ENCODE peak calls at places on chromosome 12, in ten cellular contexts. Y, G, E, N, Q, D, W, P, R and B are unnamed samples.

GRCh38 chr12:101298426-101298825 is 18.5 kb downstream of the UTP20 start:
- DNase-seq in N (peak; percentile 87), Y (no peak), R (no peak), P (no peak), W (no peak), E (peak; percentile 87), G (no peak), D (peak; percentile 75), Q (peak; percentile 83), B (no peak)

GRCh38 chr12:5441497-5442236 is 9.8 kb downstream of the NTF3 start:
- DNase-seq in P (no peak), R (no peak), Q (peak; percentile 70), N (peak; percentile 69), D (peak; percentile 44), Y (no peak), G (no peak), W (no peak), E (no peak), B (no peak)

GRCh38 chr12:131959641-131960589 is 10.2 kb downstream of the EP400 start:
- DNase-seq in Y (no peak), N (no peak), G (no peak), D (no peak), E (no peak), R (no peak), W (no peak), P (no peak), Q (no peak), B (no peak)

GRCh38 chr12:124828264-124829007 is 35.2 kb downstream of the SCARB1 start:
- DNase-seq in G (peak; percentile 95), R (no peak), P (no peak), D (peak; percentile 72), Y (no peak), N (peak; percentile 95), Q (peak; percentile 79), E (no peak), W (no peak), B (no peak)

GRCh38 chr12:71791473-71792150 is 36.9 kb downstream of the RAB21 start:
- DNase-seq in G (no peak), R (no peak), Y (no peak), P (no peak), Q (no peak), W (no peak), D (no peak), E (no peak), N (no peak), B (no peak)

GRCh38 chr12:91380651-91381050 is 198.0 kb upstream of the DCN start:
- DNase-seq in G (no peak), D (no peak), Q (peak; percentile 26), N (no peak), R (no peak), P (no peak), Y (no peak), W (no peak), E (no peak), B (no peak)

GRCh38 chr12:2284321-2284813 is 231.6 kb downstream of the CACNA1C start:
- DNase-seq in D (no peak), G (no peak), Y (no peak), Q (peak; percentile 91), W (no peak), E (peak; percentile 85), N (no peak), P (no peak), R (no peak), B (no peak)

GRCh38 chr12:131640436-131640969 is 70.4 kb upstream of the SFSWAP start:
- DNase-seq in D (no peak), R (no peak), Q (no peak), W (no peak), E (no peak), P (no peak), G (no peak), Y (no peak), N (no peak), B (no peak)

GRCh38 chr12:43551271-43551970 is 582 bp downstream of the ADAMTS20 start:
- DNase-seq in D (no peak), Y (no peak), E (peak; percentile 1), Q (peak; percentile 2), G (no peak), R (peak; percentile 75), N (no peak), W (peak; percentile 17), P (no peak), B (no peak)

GRCh38 chr12:15131462-15131861 is 89.8 kb downstream of the RERG start:
- DNase-seq in N (no peak), Q (peak; percentile 80), E (peak; percentile 71), D (peak; percentile 72), W (no peak), G (peak; percentile 11), P (no peak), Y (no peak), R (no peak), B (no peak)

GRCh38 chr12:132003846-132004245 is 54.1 kb downstream of the EP400 start:
- DNase-seq in N (no peak), P (no peak), Y (no peak), E (peak; percentile 9), Q (peak; percentile 73), G (no peak), R (no peak), D (no peak), W (no peak), B (no peak)

GRCh38 chr12:46400406-46400805 is 27.8 kb upstream of the SLC38A2 start:
- DNase-seq in R (no peak), P (no peak), Q (peak; percentile 88), N (peak; percentile 76), Y (no peak), E (peak; percentile 39), W (no peak), G (no peak), D (no peak), B (no peak)

GRCh38 chr12:73418541-73418940 is 1119.1 kb upstream of the ATXN7L3B start:
- DNase-seq in R (no peak), Y (no peak), G (no peak), W (no peak), Q (no peak), D (no peak), N (no peak), P (no peak), E (no peak), B (no peak)

GRCh38 chr12:87678453-87678852 is 350.7 kb downstream of the C12orf50 start:
- DNase-seq in N (peak; percentile 29), E (peak; percentile 78), G (no peak), R (no peak), Q (peak; percentile 48), P (no peak), Y (no peak), D (peak; percentile 61), W (no peak), B (no peak)

GRCh38 chr12:98418357-98419075 is 96.9 kb upstream of the TMPO start:
- DNase-seq in P (no peak), R (peak; percentile 60), Y (no peak), D (peak; percentile 92), W (peak; percentile 82), G (peak; percentile 55), Q (peak; percentile 99), N (peak; percentile 68), E (peak; percentile 95), B (peak; percentile 75)

GRCh38 chr12:52160200-52160599 is 31.6 kb downstream of the KRT80 start:
- DNase-seq in W (no peak), Y (no peak), R (no peak), D (no peak), P (no peak), E (no peak), Q (no peak), G (no peak), N (peak; percentile 34), B (no peak)
- H3K27ac ChIP-seq in W (no peak overlapping the region), Y (peak overlapping the region; percentile 9), R (no peak overlapping the region), D (no peak overlapping the region), P (no peak overlapping the region), E (no peak overlapping the region), Q (no peak overlapping the region), G (peak overlapping the region; percentile 100), N (no peak overlapping the region), B (no peak overlapping the region)

GRCh38 chr12:75509621-75510020 is 1.8 kb downstream of the KRR1 start:
- DNase-seq in W (no peak), Y (no peak), E (no peak), G (no peak), Q (no peak), N (no peak), D (no peak), P (no peak), R (no peak), B (no peak)
- H3K27ac ChIP-seq in W (no peak overlapping the region), Y (peak overlapping the region; percentile 100), E (no peak overlapping the region), G (no peak overlapping the region), Q (no peak overlapping the region), N (no peak overlapping the region), D (no peak overlapping the region), P (peak overlapping the region; percentile 52), R (no peak overlapping the region), B (no peak overlapping the region)

DNA sequence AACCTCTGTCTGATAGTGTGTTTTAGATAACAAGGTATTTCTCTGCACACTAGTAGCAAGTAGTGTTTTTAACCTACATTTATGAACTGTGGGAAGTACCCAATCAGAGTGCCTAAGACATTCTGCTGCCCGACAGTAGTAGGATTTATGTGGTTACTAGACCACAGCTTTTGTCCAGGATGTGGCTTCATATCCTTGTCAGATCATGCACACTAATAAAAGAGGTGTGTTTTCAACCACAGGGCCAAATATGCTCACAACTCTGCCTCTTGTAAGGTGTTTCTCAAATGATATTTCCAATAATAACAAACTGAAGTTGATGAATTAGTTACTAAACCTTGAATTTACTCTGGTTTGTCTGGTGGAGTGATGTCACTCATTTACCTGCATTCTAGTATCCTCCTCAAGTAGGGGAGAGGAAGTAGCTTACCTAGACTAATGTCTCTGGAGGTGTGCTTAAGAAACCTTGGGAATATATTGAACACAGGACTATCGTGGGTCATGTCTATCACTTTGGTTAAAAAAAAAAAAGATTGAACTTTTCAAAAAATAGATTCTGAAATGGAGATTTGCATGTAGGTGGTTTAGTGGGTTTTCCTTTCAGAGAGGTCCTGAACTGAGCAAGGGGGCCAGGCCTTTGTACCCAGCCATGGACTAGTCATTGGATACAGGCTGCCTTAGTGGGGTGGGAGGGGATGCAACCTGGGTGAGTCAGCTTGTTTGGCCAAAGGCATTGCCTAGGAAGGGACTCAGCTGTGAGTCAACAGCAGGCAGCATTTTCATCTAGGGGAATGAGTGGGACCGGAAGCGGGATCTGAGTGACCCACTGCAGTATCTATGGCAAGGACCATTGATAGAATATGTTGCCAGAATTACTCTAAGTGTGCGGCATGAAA is 14.1 kb downstream of the FBXW8 start:
- DNase-seq in W (no peak), D (peak; percentile 97), P (no peak), E (peak; percentile 64), Q (peak; percentile 89), N (peak; percentile 56), Y (no peak), G (no peak), R (no peak), B (no peak)
- H3K27ac ChIP-seq in W (no peak overlapping the region), D (peak overlapping the region; percentile 94), P (peak overlapping the region; percentile 29), E (no peak overlapping the region), Q (peak overlapping the region; percentile 38), N (no peak overlapping the region), Y (no peak overlapping the region), G (no peak overlapping the region), R (no peak overlapping the region), B (no peak overlapping the region)

DNA sequence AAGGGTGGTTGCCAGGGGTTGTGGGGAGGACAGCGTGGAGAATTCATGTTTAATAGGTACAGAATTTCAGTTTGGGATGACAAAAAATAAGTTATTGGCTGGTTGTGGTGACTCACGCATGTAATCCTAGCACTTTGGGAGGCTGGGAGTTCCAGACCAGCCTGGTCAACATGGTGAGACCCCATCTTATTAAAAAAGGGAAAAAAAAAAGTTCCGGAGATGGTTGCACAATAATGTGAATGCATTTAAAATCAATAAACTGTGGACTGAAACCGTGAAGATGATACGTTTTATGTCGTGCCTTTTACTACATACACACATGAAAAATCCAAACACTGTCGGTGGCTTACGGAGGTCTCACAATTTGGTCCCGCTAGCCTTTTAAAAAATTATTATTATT is 20.5 kb downstream of the GALNT6 start:
- DNase-seq in N (no peak), G (no peak), D (no peak), Q (no peak), P (no peak), Y (no peak), W (no peak), R (no peak), E (no peak), B (no peak)
- H3K27ac ChIP-seq in N (peak overlapping the region; percentile 95), G (peak overlapping the region; percentile 94), D (no peak overlapping the region), Q (no peak overlapping the region), P (no peak overlapping the region), Y (no peak overlapping the region), W (no peak overlapping the region), R (no peak overlapping the region), E (no peak overlapping the region), B (no peak overlapping the region)